ENCODE peak calls at places on chromosomes 16 and 17, in four cellular contexts. H is HL-60, C is GM12878, Y is K562. X is an unnamed sample.
A peak's percentile ranks its signal among the peaks of the same experiment; 100 is the strongest.

GRCh38 chr17:47973541-47973940 is 2.6 kb downstream of the CDK5RAP3 start:
- DNase-seq in H (no peak), C (no peak), Y (no peak), X (no peak)

GRCh38 chr16:24844101-24845030 is 1.4 kb upstream of the SLC5A11 start:
- DNase-seq in H (no peak), C (no peak), Y (peak; percentile 93), X (no peak)

GRCh38 chr16:21083729-21084268 is 66.8 kb downstream of the DNAH3 start:
- DNase-seq in H (peak; percentile 57), C (no peak), Y (peak; percentile 67), X (peak; percentile 21)

GRCh38 chr17:64777413-64778101 is 115.5 kb upstream of the SMURF2 start:
- DNase-seq in H (peak; percentile 50), C (no peak), Y (no peak), X (no peak)

GRCh38 chr16:19884611-19885455 is at the start of gene GPRC5B:
- DNase-seq in H (peak; percentile 18), C (no peak), Y (peak; percentile 62), X (peak; percentile 55)

GRCh38 chr17:57541472-57542394 is 203.4 kb downstream of the CCDC182 start:
- DNase-seq in H (no peak), C (no peak), Y (peak; percentile 78), X (no peak)

GRCh38 chr17:4329838-4330237 is 36.6 kb downstream of the UBE2G1 start:
- DNase-seq in H (no peak), C (no peak), Y (no peak), X (no peak)

GRCh38 chr17:51152766-51153209 is 571 bp upstream of the NME1 start:
- DNase-seq in H (no peak), C (no peak), Y (no peak), X (no peak)

GRCh38 chr16:27241658-27242057 is 26.9 kb downstream of the NSMCE1 start:
- DNase-seq in H (no peak), C (no peak), Y (no peak), X (no peak)

GRCh38 chr17:2259769-2260536 is 43.6 kb downstream of the SMG6 start:
- DNase-seq in H (peak; percentile 11), C (peak; percentile 85), Y (no peak), X (peak; percentile 36)

GRCh38 chr17:7858487-7858832 is 657 bp downstream of the CYB5D1 start:
- DNase-seq in H (peak; percentile 65), C (no peak), Y (peak; percentile 68), X (no peak)

GRCh38 chr17:59093702-59094231 is 12.9 kb downstream of the TRIM37 start:
- DNase-seq in H (no peak), C (no peak), Y (no peak), X (no peak)

GRCh38 chr17:49290690-49291326 is 60.2 kb upstream of the PHOSPHO1 start:
- DNase-seq in H (peak; percentile 9), C (no peak), Y (peak; percentile 57), X (no peak)

GRCh38 chr16:2156025-2156848 is 655 bp downstream of the TRAF7 start:
- DNase-seq in H (peak; percentile 66), C (no peak), Y (peak; percentile 64), X (no peak)

GRCh38 chr17:80615311-80615710 is 70.7 kb downstream of the RPTOR start:
- DNase-seq in H (no peak), C (no peak), Y (no peak), X (no peak)

GRCh38 chr16:1011316-1012082 is 29.9 kb downstream of the SOX8 start:
- DNase-seq in H (no peak), C (no peak), Y (no peak), X (no peak)

GRCh38 chr17:40980594-40980993 is 3.5 kb downstream of the KRT40 start:
- DNase-seq in H (no peak), C (no peak), Y (no peak), X (no peak)

GRCh38 chr17:81350320-81350686 is 45.0 kb upstream of the BAHCC1 start:
- DNase-seq in H (no peak), C (no peak), Y (no peak), X (no peak)

GRCh38 chr16:53504665-53505064 is 1.7 kb upstream of the AKTIP start:
- DNase-seq in H (no peak), C (no peak), Y (no peak), X (no peak)

GRCh38 chr16:83895243-83895642 is 3.7 kb upstream of the MLYCD start:
- DNase-seq in H (no peak), C (no peak), Y (no peak), X (no peak)

GRCh38 chr16:10386517-10387377 is 886 bp downstream of the ATF7IP2 start:
- DNase-seq in H (peak; percentile 19), C (peak; percentile 5), Y (no peak), X (no peak)

GRCh38 chr17:77845541-77846225 is 112.8 kb upstream of the TNRC6C start:
- DNase-seq in H (no peak), C (no peak), Y (no peak), X (no peak)

GRCh38 chr17:77846531-77847085 is 111.9 kb upstream of the TNRC6C start:
- DNase-seq in H (no peak), C (no peak), Y (no peak), X (no peak)

GRCh38 chr17:77843878-77844260 is 114.6 kb upstream of the TNRC6C start:
- DNase-seq in H (no peak), C (no peak), Y (no peak), X (no peak)

GRCh38 chr17:77842906-77843249 is 115.6 kb upstream of the TNRC6C start:
- DNase-seq in H (no peak), C (no peak), Y (no peak), X (no peak)

DNA sequence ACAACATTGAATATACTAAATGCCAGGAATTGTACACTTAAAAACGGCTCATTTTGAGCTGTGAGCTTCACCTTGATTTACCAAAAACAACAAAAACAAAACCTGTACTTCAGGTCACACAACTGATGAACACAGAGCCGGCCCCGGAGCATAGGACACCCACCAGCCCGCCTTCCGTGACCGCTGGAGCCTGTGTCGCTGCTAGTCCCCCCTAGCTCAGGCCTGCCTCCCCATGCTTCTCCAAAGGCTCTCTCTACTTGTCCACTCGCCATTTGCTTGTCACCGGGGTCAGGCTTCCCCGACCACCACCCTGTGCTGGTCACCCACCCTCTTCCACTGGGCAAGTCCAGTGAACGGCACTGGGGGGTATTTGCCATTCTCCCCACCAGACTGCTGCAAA is 113.8 kb upstream of the TNRC6C start:
- DNase-seq in H (no peak), C (no peak), Y (no peak), X (no peak)
- TF ChIP-seq SPI1 in H (no peak), C (no peak), Y (no peak), X (no peak)

GRCh38 chr17:43983515-43984411 is 20.7 kb upstream of the NAGS start:
- DNase-seq in H (no peak), C (no peak), Y (peak; percentile 79), X (no peak)

GRCh38 chr17:43986225-43986981 is 18.0 kb upstream of the NAGS start:
- DNase-seq in H (no peak), C (no peak), Y (no peak), X (no peak)

GRCh38 chr17:43988301-43988700 is 16.1 kb upstream of the NAGS start:
- DNase-seq in H (no peak), C (no peak), Y (no peak), X (no peak)

GRCh38 chr17:43984521-43984920 is 19.9 kb upstream of the NAGS start:
- DNase-seq in H (no peak), C (no peak), Y (no peak), X (no peak)

GRCh38 chr17:43987131-43988021 is 17.0 kb upstream of the NAGS start:
- DNase-seq in H (no peak), C (no peak), Y (no peak), X (no peak)
- TF ChIP-seq POLR2AphosphoS5 in H (no peak), C (no peak), Y (no peak), X (no peak)

DNA sequence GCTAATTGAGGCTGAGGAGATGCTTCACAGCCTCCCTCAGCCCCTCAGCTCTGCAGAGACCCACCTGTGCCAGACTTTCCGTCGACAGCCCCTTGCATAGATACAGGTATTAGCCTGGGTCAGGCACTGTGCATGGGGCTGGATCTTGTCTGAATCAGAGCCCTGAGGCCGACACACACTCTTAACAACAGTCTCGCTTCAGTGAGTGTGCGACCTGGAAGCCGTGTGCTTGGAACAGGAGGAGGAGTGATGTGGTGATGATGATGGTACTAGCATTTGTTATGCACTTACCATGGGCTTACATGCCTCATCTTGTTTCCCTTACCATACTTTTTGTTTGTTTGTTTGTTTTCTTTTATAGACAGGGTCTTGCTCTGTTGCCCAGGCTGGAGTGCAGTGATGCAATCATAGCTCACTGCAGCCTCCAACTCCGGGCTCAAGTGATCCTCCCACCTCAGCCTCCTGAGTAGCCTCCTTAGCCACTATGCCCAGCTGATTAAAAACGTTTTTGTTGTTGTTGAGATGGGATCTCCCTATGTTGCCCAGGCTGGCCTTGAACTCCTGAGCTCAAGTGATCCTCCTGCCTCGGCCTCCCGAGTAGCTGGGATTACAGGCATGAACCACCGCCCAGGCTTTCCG is 15.1 kb downstream of the MRM1 start:
- DNase-seq in H (no peak), C (no peak), Y (no peak), X (no peak)
- TF ChIP-seq SPI1 in H (no peak), C (no peak), Y (no peak), X (no peak)

GRCh38 chr17:78736526-78737079 is 45.5 kb downstream of the CYTH1 start:
- DNase-seq in H (peak; percentile 88), C (no peak), Y (peak; percentile 71), X (no peak)

GRCh38 chr17:78738245-78738644 is 43.8 kb downstream of the CYTH1 start:
- DNase-seq in H (no peak), C (no peak), Y (no peak), X (no peak)

GRCh38 chr17:78737332-78737731 is 44.7 kb downstream of the CYTH1 start:
- DNase-seq in H (peak; percentile 25), C (no peak), Y (peak; percentile 54), X (no peak)

GRCh38 chr17:78739331-78739853 is 42.7 kb downstream of the CYTH1 start:
- DNase-seq in H (no peak), C (peak; percentile 75), Y (no peak), X (no peak)

DNA sequence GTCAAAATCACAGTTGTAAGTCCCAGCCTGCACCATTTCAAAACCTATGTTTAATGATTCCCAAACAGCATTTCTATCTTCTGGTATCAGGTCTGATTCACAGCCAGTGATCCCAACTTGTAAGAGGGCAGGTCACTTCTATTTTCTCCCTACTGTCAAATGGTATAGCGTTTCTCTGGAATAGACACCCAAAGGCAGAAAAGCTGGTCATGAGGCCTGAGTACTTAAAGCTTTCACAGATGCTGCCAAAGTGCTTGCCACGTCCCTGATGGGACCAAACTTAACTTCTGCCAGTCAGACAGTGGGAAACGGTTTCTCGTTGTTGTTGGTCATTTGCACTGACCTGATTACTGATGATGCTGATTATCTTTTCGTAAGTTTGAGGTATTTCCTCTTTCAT is 43.4 kb downstream of the CYTH1 start:
- DNase-seq in H (no peak), C (no peak), Y (no peak), X (no peak)
- TF ChIP-seq POLR2AphosphoS5 in H (no peak), C (no peak), Y (no peak), X (no peak)

GRCh38 chr16:51759329-51759728 is 608.3 kb upstream of the SALL1 start:
- DNase-seq in H (no peak), C (no peak), Y (no peak), X (no peak)
- TF ChIP-seq SPI1 in H (no peak), C (no peak), Y (no peak), X (no peak)

X was measured in GM12891.